ENCODE peak calls at places on chromosomes 11 and 22, in six cellular contexts. Z, P, M, Y, I and J are unnamed samples.

GRCh38 chr11:68524681-68525080 is 64.1 kb downstream of the PPP6R3 start:
- DNase-seq in Z (no peak), P (no peak), M (no peak), Y (no peak), I (no peak), J (no peak)

GRCh38 chr11:79437274-79437980 is 3.4 kb downstream of the TENM4 start:
- DNase-seq in Z (peak), P (peak), M (peak), Y (peak), I (peak), J (peak)

GRCh38 chr11:78194490-78194889 is 5.8 kb downstream of the USP35 start:
- DNase-seq in Z (no peak), P (no peak), M (no peak), Y (no peak), I (no peak), J (no peak)

GRCh38 chr22:47051435-47052175 is 289.2 kb downstream of the TBC1D22A start:
- DNase-seq in Z (no peak), P (no peak), M (no peak), Y (no peak), I (no peak), J (no peak)

GRCh38 chr11:18853086-18853720 is 61.6 kb upstream of the PTPN5 start:
- DNase-seq in Z (no peak), P (peak), M (peak), Y (peak), I (peak), J (peak)

GRCh38 chr22:46150615-46151423 is 493 bp downstream of the PPARA start:
- DNase-seq in Z (peak), P (no peak), M (no peak), Y (peak), I (peak), J (peak)

GRCh38 chr11:58316142-58316541 is 42.7 kb downstream of the OR5B17 start:
- DNase-seq in Z (no peak), P (no peak), M (peak), Y (peak), I (no peak), J (no peak)

GRCh38 chr11:74860743-74861142 is 88.1 kb downstream of the XRRA1 start:
- DNase-seq in Z (no peak), P (peak), M (no peak), Y (no peak), I (no peak), J (no peak)

GRCh38 chr11:76025068-76025467 is 181.2 kb downstream of the WNT11 start:
- DNase-seq in Z (no peak), P (no peak), M (peak), Y (peak), I (no peak), J (no peak)

GRCh38 chr11:36540998-36541397 is 26.8 kb upstream of the RAG1 start:
- DNase-seq in Z (no peak), P (peak), M (peak), Y (peak), I (no peak), J (peak)

GRCh38 chr22:37549704-37550059 is 10.6 kb upstream of the CDC42EP1 start:
- DNase-seq in Z (no peak), P (peak), M (peak), Y (peak), I (no peak), J (no peak)

GRCh38 chr11:87820026-87820425 is 355.2 kb downstream of the RAB38 start:
- DNase-seq in Z (no peak), P (no peak), M (no peak), Y (no peak), I (no peak), J (no peak)

GRCh38 chr11:86244063-86244521 is 461 bp upstream of the EED start:
- DNase-seq in Z (no peak), P (peak), M (peak), Y (no peak), I (no peak), J (peak)

GRCh38 chr22:30324008-30324730 is 2.6 kb downstream of the TBC1D10A start:
- DNase-seq in Z (no peak), P (no peak), M (peak), Y (peak), I (no peak), J (no peak)

DNA sequence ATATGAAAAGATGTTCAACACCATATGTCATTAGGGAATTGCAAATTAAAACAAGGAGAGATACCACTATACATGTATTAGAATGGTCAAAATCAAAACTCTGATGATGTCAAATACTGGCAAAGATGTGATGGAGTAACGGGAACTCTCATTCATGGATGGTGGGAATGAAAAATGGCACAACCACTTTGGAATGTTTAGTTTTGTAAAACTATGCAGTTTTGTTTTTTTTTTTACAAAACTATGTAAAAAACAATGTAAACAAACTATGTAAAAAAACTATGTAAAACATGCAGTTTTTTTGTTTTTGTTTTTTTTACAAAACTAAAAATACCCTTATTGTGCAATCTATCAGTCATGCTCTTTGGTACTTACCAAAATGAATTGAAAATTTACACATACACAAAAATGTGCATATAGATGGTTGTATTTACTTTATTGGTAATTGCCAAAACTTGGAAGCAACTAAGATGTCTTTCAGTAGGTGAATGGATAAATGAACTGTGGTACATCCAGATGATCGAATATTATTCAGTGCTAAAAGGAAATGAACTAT is 5.0 kb upstream of the USP47 start:
- DNase-seq in Z (no peak), P (no peak), M (peak), Y (no peak), I (no peak), J (no peak)
- H2BK15ac ChIP-seq in Z (no peak), P (no peak), M (no peak), Y (no peak), I (no peak), J (no peak)

GRCh38 chr11:112759418-112759817 is 201.8 kb upstream of the NCAM1 start:
- DNase-seq in Z (no peak), P (no peak), M (no peak), Y (no peak), I (no peak), J (no peak)

GRCh38 chr11:112760378-112761060 is 200.7 kb upstream of the NCAM1 start:
- DNase-seq in Z (no peak), P (no peak), M (no peak), Y (no peak), I (no peak), J (no peak)

GRCh38 chr11:112752563-112752962 is 208.7 kb upstream of the NCAM1 start:
- DNase-seq in Z (no peak), P (no peak), M (no peak), Y (no peak), I (no peak), J (no peak)

GRCh38 chr11:112753706-112754105 is 207.5 kb upstream of the NCAM1 start:
- DNase-seq in Z (no peak), P (no peak), M (no peak), Y (no peak), I (no peak), J (no peak)

DNA sequence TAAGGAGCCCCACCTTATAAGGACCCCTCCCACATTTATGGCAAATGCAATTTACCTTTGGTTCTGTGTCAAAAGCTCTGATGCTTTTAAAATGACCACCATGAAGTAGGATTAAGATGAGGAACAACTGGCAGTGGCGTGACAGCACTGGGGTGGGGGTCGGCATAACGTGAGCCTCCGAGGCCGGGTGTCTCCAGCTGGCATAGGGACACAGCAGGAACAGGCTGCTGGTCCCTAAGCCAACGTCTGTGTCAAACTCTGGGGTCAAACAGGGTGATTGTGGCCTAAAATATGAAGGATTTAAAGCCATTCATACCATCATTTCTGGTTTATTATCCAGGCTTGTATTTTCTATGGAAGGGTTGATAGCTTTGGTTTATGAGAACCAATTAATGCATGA is 205.1 kb upstream of the NCAM1 start:
- DNase-seq in Z (no peak), P (no peak), M (no peak), Y (no peak), I (no peak), J (no peak)
- H2BK15ac ChIP-seq in Z (no peak), P (no peak), M (no peak), Y (no peak), I (no peak), J (no peak)

GRCh38 chr11:128904303-128904871 is 13.2 kb downstream of the KCNJ5 start:
- DNase-seq in Z (no peak), P (peak), M (no peak), Y (peak), I (no peak), J (no peak)
- H2BK15ac ChIP-seq in Z (no peak), P (no peak), M (no peak), Y (no peak), I (peak), J (no peak)

DNA sequence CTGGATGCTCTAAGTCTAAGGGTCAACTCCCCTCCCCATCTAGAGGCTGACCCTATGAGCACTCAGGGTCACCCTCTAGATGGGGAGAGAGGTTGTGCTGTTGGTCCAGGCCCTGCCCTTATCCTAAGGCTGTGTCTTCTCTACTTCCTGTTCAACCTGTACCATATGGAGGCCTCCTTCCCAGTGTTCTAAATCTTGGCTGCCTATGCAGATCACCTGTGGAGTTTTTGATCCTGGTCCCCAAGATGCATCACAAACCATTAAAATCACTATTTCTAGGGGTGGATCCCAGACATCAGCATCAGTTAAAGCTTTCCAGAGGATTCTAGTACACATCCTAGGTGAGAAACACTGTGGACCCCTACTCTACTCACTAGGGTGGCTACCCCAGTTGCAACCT is 26.2 kb downstream of the LARGE1 start:
- DNase-seq in Z (no peak), P (no peak), M (no peak), Y (no peak), I (no peak), J (no peak)
- H2BK15ac ChIP-seq in Z (no peak), P (no peak), M (no peak), Y (no peak), I (peak), J (no peak)